ENCODE peak calls at places on chromosomes 11 and 22, in nine cellular contexts. Y is GM23338, R is OCI-LY7, Z is PC-3, T is GM23248, P is MM.1S, H is neural progenitor cell, J is HCT116, V is hepatocyte. F is an unnamed sample.

GRCh38 chr22:42317691-42318547 is 47.5 kb upstream of the TCF20 start:
- DNase-seq in Y (peak), R (no peak), Z (no peak), T (no peak), P (no peak), H (no peak), J (no peak), V (no peak), F (peak)

GRCh38 chr11:104813532-104813931 is 84.7 kb downstream of the CASP12 start:
- DNase-seq in Y (peak), R (no peak), Z (no peak), T (no peak), P (no peak), H (no peak), J (no peak), V (no peak), F (no peak)

GRCh38 chr22:37999640-38000272 is 15.4 kb upstream of the SOX10 start:
- DNase-seq in Y (no peak), R (peak), Z (peak), T (peak), P (no peak), H (no peak), J (peak), V (no peak), F (no peak)

GRCh38 chr11:78038697-78039313 is 15.7 kb upstream of the KCTD14 start:
- DNase-seq in Y (no peak), R (no peak), Z (no peak), T (no peak), P (no peak), H (no peak), J (no peak), V (no peak), F (no peak)

GRCh38 chr11:6319001-6319878 is 1.1 kb downstream of the CAVIN3 start:
- DNase-seq in Y (peak), R (no peak), Z (no peak), T (peak), P (no peak), H (peak), J (no peak), V (peak), F (peak)

GRCh38 chr22:47627561-47628253 is 865.3 kb downstream of the TBC1D22A start:
- DNase-seq in Y (no peak), R (no peak), Z (peak), T (no peak), P (no peak), H (no peak), J (peak), V (no peak), F (no peak)

GRCh38 chr22:20267441-20268288 is 453 bp downstream of the RTN4R start:
- DNase-seq in Y (peak), R (no peak), Z (peak), T (no peak), P (no peak), H (peak), J (no peak), V (no peak), F (peak)

GRCh38 chr11:2480874-2481220 is 36.0 kb downstream of the KCNQ1 start:
- DNase-seq in Y (no peak), R (no peak), Z (no peak), T (no peak), P (no peak), H (no peak), J (no peak), V (no peak), F (no peak)

GRCh38 chr11:33980896-33981295 is 70.6 kb upstream of the CAPRIN1 start:
- DNase-seq in Y (no peak), R (no peak), Z (no peak), T (no peak), P (no peak), H (no peak), J (no peak), V (no peak), F (no peak)

GRCh38 chr11:61129608-61130523 is 27.6 kb downstream of the CD5 start:
- DNase-seq in Y (peak), R (peak), Z (peak), T (peak), P (peak), H (peak), J (peak), V (peak), F (peak)

GRCh38 chr11:117045956-117046355 is 52.3 kb downstream of the SIK3 start:
- DNase-seq in Y (no peak), R (no peak), Z (peak), T (peak), P (no peak), H (no peak), J (no peak), V (no peak), F (no peak)

GRCh38 chr22:28799125-28799833 is 1.1 kb downstream of the XBP1 start:
- DNase-seq in Y (peak), R (peak), Z (peak), T (peak), P (peak), H (peak), J (peak), V (peak), F (peak)

GRCh38 chr22:37343343-37343742 is 61.0 kb downstream of the CYTH4 start:
- DNase-seq in Y (no peak), R (no peak), Z (no peak), T (no peak), P (no peak), H (no peak), J (no peak), V (no peak), F (no peak)

GRCh38 chr11:128045094-128045725 is 542.1 kb downstream of the ETS1 start:
- DNase-seq in Y (no peak), R (no peak), Z (no peak), T (no peak), P (no peak), H (no peak), J (no peak), V (no peak), F (no peak)

GRCh38 chr11:44658451-44658850 is 68.3 kb upstream of the TSPAN18 start:
- DNase-seq in Y (peak), R (no peak), Z (peak), T (peak), P (peak), H (peak), J (no peak), V (peak), F (peak)

GRCh38 chr11:112769170-112769569 is 192.1 kb upstream of the NCAM1 start:
- DNase-seq in Y (no peak), R (no peak), Z (no peak), T (no peak), P (no peak), H (no peak), J (no peak), V (no peak), F (peak)

GRCh38 chr11:8286886-8287285 is 23.2 kb upstream of the LMO1 start:
- DNase-seq in Y (no peak), R (no peak), Z (no peak), T (no peak), P (no peak), H (peak), J (no peak), V (no peak), F (no peak)

GRCh38 chr11:35185696-35186095 is 46.7 kb downstream of the CD44 start:
- DNase-seq in Y (no peak), R (no peak), Z (no peak), T (peak), P (no peak), H (peak), J (no peak), V (no peak), F (no peak)

GRCh38 chr22:41021655-41022454 is 70.5 kb upstream of the EP300 start:
- DNase-seq in Y (peak), R (peak), Z (peak), T (peak), P (peak), H (peak), J (peak), V (peak), F (peak)

GRCh38 chr11:11491589-11491988 is 130.2 kb downstream of the GALNT18 start:
- DNase-seq in Y (no peak), R (no peak), Z (no peak), T (no peak), P (no peak), H (no peak), J (no peak), V (no peak), F (no peak)

GRCh38 chr11:26753738-26754504 is 32.1 kb upstream of the SLC5A12 start:
- DNase-seq in Y (peak), R (peak), Z (peak), T (peak), P (peak), H (peak), J (peak), V (peak), F (peak)

GRCh38 chr11:44329472-44330230 is 19.7 kb upstream of the ALX4 start:
- DNase-seq in Y (no peak), R (no peak), Z (no peak), T (no peak), P (no peak), H (no peak), J (no peak), V (no peak), F (no peak)

GRCh38 chr11:130510407-130511006 is 62.1 kb downstream of the ADAMTS15 start:
- DNase-seq in Y (no peak), R (no peak), Z (peak), T (no peak), P (no peak), H (no peak), J (no peak), V (no peak), F (no peak)

GRCh38 chr11:119319702-119320592 is 3.0 kb upstream of the MCAM start:
- DNase-seq in Y (no peak), R (no peak), Z (no peak), T (no peak), P (no peak), H (peak), J (no peak), V (no peak), F (no peak)

GRCh38 chr22:27416553-27417427 is 384.8 kb downstream of the MN1 start:
- DNase-seq in Y (peak), R (no peak), Z (peak), T (peak), P (no peak), H (peak), J (no peak), V (peak), F (peak)

GRCh38 chr11:36356201-36356600 is 60.1 kb downstream of the PRR5L start:
- DNase-seq in Y (no peak), R (peak), Z (no peak), T (peak), P (no peak), H (no peak), J (no peak), V (no peak), F (no peak)

GRCh38 chr11:114099392-114100178 is 40.1 kb downstream of the ZBTB16 start:
- DNase-seq in Y (no peak), R (no peak), Z (no peak), T (no peak), P (no peak), H (no peak), J (no peak), V (peak), F (no peak)

GRCh38 chr11:117607449-117607848 is 189.6 kb downstream of the DSCAML1 start:
- DNase-seq in Y (no peak), R (no peak), Z (no peak), T (no peak), P (no peak), H (no peak), J (no peak), V (no peak), F (no peak)

GRCh38 chr22:30250713-30251267 is 4.2 kb upstream of the LIF start:
- DNase-seq in Y (no peak), R (no peak), Z (peak), T (peak), P (no peak), H (no peak), J (no peak), V (peak), F (peak)

GRCh38 chr22:44578115-44578457 is 80.1 kb upstream of the RTL6 start:
- DNase-seq in Y (no peak), R (no peak), Z (no peak), T (no peak), P (no peak), H (no peak), J (no peak), V (no peak), F (no peak)

GRCh38 chr11:88384004-88384677 is 46.6 kb upstream of the CTSC start:
- DNase-seq in Y (no peak), R (no peak), Z (peak), T (peak), P (no peak), H (no peak), J (peak), V (no peak), F (no peak)

GRCh38 chr22:40313007-40313406 is 33.3 kb upstream of the ADSL start:
- DNase-seq in Y (no peak), R (no peak), Z (no peak), T (peak), P (no peak), H (no peak), J (no peak), V (no peak), F (no peak)

GRCh38 chr22:44463151-44463550 is 34.9 kb downstream of the RTL6 start:
- DNase-seq in Y (no peak), R (no peak), Z (no peak), T (no peak), P (no peak), H (no peak), J (no peak), V (no peak), F (no peak)

GRCh38 chr22:47780281-47780875 is 1017.9 kb downstream of the TBC1D22A start:
- DNase-seq in Y (no peak), R (no peak), Z (no peak), T (no peak), P (no peak), H (no peak), J (no peak), V (no peak), F (no peak)

GRCh38 chr11:55106391-55106790 is 155.6 kb upstream of the TRIM48 start:
- DNase-seq in Y (no peak), R (no peak), Z (no peak), T (no peak), P (no peak), H (no peak), J (no peak), V (no peak), F (no peak)

GRCh38 chr11:250740-251299 is 14.0 kb downstream of the PSMD13 start:
- DNase-seq in Y (peak), R (peak), Z (peak), T (peak), P (peak), H (peak), J (no peak), V (peak), F (peak)

DNA sequence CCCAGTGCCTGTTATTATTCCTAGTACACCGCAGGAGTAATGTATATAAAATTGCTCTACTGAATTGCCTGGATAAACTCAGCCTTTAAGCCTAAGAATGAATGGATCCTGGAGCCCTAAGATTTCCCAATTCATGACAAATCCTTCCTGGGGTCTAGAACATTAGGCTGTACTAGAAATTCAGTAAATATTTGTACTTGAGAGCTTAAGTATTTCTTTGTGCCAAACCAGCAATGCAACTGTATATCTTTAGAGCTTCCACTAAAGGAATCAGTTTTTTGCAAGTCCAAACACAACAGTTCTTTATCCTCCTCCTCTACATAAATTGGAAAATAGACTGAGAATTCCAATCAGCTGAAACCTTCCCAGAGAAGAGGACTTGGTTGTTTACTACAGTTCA is 65.6 kb downstream of the FAM168A start:
- DNase-seq in Y (no peak), R (no peak), Z (no peak), T (peak), P (no peak), H (no peak), J (no peak), V (no peak), F (no peak)
- TF ChIP-seq EZH2phosphoT487 in Y (no peak), R (no peak), Z (no peak), T (no peak), P (no peak), H (no peak), J (no peak), V (no peak), F (no peak)

DNA sequence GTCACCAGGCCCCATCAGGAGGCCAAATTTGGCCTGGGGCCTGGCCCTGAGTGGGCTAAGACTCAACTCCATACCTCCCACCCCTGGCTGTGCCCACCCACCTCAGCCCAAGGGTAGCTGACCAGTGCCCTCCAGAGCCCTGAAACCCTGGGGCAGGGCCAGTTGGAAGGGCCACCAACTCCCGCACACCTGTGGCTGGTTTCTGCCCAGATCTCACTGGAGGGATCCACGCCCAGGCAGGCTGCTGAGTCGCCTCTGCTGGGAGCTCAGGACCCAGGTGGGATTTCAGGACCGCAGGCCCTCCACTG is 8.9 kb upstream of the PIM3 start:
- DNase-seq in Y (no peak), R (no peak), Z (no peak), T (no peak), P (no peak), H (no peak), J (no peak), V (no peak), F (no peak)
- TF ChIP-seq EZH2phosphoT487 in Y (no peak), R (no peak), Z (no peak), T (no peak), P (no peak), H (no peak), J (no peak), V (no peak), F (no peak)

GRCh38 chr11:62435741-62436485 is 17.1 kb downstream of the SCGB1A1 start:
- DNase-seq in Y (no peak), R (no peak), Z (no peak), T (no peak), P (peak), H (no peak), J (no peak), V (no peak), F (no peak)
- TF ChIP-seq EZH2phosphoT487 in Y (no peak), R (no peak), Z (no peak), T (no peak), P (no peak), H (no peak), J (no peak), V (no peak), F (no peak)

DNA sequence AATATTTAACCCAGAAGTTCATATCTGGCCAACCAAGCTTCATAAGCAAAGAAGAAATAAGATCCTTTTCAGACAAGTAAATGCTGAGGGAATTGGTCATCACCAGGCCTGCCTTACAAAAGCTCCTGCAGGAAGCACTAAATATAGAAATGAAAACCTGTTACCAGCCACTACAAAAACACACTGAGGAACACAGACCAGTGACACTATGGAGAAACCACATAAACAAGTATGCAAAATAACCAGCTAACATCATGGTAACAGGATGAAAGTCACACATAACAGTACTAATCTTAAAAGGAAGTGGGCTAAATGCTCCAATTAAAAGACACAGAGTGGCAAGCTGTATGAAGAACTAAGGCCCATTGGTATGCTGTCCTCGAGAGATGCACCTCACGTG is 311.4 kb downstream of the DYNC2H1 start:
- DNase-seq in Y (no peak), R (no peak), Z (no peak), T (peak), P (peak), H (no peak), J (no peak), V (no peak), F (no peak)
- TF ChIP-seq EZH2phosphoT487 in Y (no peak), R (no peak), Z (no peak), T (no peak), P (no peak), H (no peak), J (no peak), V (no peak), F (no peak)

GRCh38 chr11:46906596-46906995 is 11.8 kb downstream of the LRP4 start:
- DNase-seq in Y (peak), R (no peak), Z (no peak), T (no peak), P (no peak), H (peak), J (no peak), V (peak), F (no peak)
- TF ChIP-seq EZH2phosphoT487 in Y (no peak), R (no peak), Z (no peak), T (no peak), P (no peak), H (no peak), J (no peak), V (no peak), F (no peak)

DNA sequence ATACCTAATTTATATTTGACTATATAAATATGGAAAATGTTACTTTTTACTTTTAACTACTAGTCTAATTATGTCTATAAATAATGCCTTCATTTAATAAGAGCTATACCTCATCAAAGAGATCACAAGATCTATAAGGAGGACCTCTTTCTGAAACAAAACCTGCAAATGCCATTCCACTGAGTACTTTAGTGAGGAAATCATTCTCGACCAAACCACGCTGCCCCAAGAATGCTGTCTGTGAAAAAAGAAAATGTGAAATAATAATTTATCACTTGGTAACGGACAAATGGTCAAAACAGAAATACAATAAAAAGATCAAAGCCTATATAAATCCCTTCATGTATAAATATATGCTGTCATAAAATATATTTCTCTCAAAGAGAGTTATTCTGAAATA is 301.7 kb downstream of the SBF2 start:
- DNase-seq in Y (no peak), R (no peak), Z (no peak), T (peak), P (no peak), H (no peak), J (no peak), V (no peak), F (no peak)
- TF ChIP-seq EZH2phosphoT487 in Y (no peak), R (no peak), Z (no peak), T (no peak), P (no peak), H (no peak), J (no peak), V (no peak), F (no peak)